ENCODE peak calls at places on chromosome 7, in eight cellular contexts. G is tibial artery, S is body of pancreas, L is fibroblast of lung, U is IMR-90, V is BE2C, M is cardiac muscle cell, D is Panc1. T is an unnamed sample.
A peak's percentile ranks its signal among the peaks of the same experiment; 100 is the strongest.

GRCh38 chr7:129499915-129500463 is 2.3 kb upstream of the SMKR1 start:
- DNase-seq in G (no peak), S (no peak), L (no peak), U (no peak), V (no peak), M (no peak), D (no peak), T (no peak)

GRCh38 chr7:32299133-32299702 is 191.0 kb downstream of the LSM5 start:
- DNase-seq in G (no peak), S (peak; percentile 18), L (peak; percentile 4), U (no peak), V (no peak), M (peak; percentile 55), D (no peak), T (no peak)

GRCh38 chr7:93382362-93382761 is 150.2 kb downstream of the VPS50 start:
- DNase-seq in G (no peak), S (no peak), L (no peak), U (no peak), V (no peak), M (no peak), D (no peak), T (no peak)

GRCh38 chr7:6205921-6206660 is 66.3 kb downstream of the CYTH3 start:
- DNase-seq in G (no peak), S (no peak), L (peak; percentile 45), U (peak; percentile 44), V (peak; percentile 34), M (no peak), D (no peak), T (no peak)

GRCh38 chr7:101875215-101875846 is 57.9 kb downstream of the CUX1 start:
- DNase-seq in G (no peak), S (no peak), L (no peak), U (no peak), V (no peak), M (no peak), D (no peak), T (no peak)

GRCh38 chr7:28573059-28573553 is 160.8 kb downstream of the CREB5 start:
- DNase-seq in G (no peak), S (peak; percentile 72), L (peak; percentile 92), U (peak; percentile 47), V (peak; percentile 41), M (no peak), D (no peak), T (no peak)

GRCh38 chr7:39633563-39634550 is 10.5 kb downstream of the RALA start:
- DNase-seq in G (no peak), S (no peak), L (peak; percentile 49), U (no peak), V (no peak), M (no peak), D (no peak), T (peak; percentile 70)

GRCh38 chr7:7014827-7015610 is 167.3 kb upstream of the C1GALT1 start:
- DNase-seq in G (no peak), S (no peak), L (no peak), U (no peak), V (no peak), M (no peak), D (no peak), T (no peak)

GRCh38 chr7:32618987-32619386 is 123.7 kb downstream of the AVL9 start:
- DNase-seq in G (no peak), S (no peak), L (peak; percentile 7), U (peak; percentile 19), V (no peak), M (no peak), D (no peak), T (no peak)

GRCh38 chr7:5408777-5409176 is 14.9 kb downstream of the TNRC18 start:
- DNase-seq in G (no peak), S (no peak), L (peak; percentile 80), U (peak; percentile 77), V (no peak), M (no peak), D (no peak), T (no peak)

GRCh38 chr7:129489491-129489890 is 12.8 kb upstream of the SMKR1 start:
- DNase-seq in G (no peak), S (no peak), L (peak; percentile 98), U (peak; percentile 93), V (no peak), M (no peak), D (no peak), T (no peak)

GRCh38 chr7:14899065-14899464 is 3.5 kb downstream of the DGKB start:
- DNase-seq in G (no peak), S (no peak), L (peak; percentile 3), U (no peak), V (peak; percentile 23), M (no peak), D (no peak), T (no peak)

GRCh38 chr7:149768931-149769330 is 4.5 kb downstream of the ZNF467 start:
- DNase-seq in G (no peak), S (no peak), L (no peak), U (no peak), V (no peak), M (no peak), D (no peak), T (no peak)

GRCh38 chr7:111063166-111063565 is 27.8 kb upstream of the LRRN3 start:
- DNase-seq in G (no peak), S (no peak), L (no peak), U (no peak), V (no peak), M (no peak), D (no peak), T (no peak)

GRCh38 chr7:82760092-82760491 is 316.5 kb upstream of the CACNA2D1 start:
- DNase-seq in G (no peak), S (no peak), L (peak; percentile 6), U (peak; percentile 31), V (no peak), M (no peak), D (no peak), T (no peak)

DNA sequence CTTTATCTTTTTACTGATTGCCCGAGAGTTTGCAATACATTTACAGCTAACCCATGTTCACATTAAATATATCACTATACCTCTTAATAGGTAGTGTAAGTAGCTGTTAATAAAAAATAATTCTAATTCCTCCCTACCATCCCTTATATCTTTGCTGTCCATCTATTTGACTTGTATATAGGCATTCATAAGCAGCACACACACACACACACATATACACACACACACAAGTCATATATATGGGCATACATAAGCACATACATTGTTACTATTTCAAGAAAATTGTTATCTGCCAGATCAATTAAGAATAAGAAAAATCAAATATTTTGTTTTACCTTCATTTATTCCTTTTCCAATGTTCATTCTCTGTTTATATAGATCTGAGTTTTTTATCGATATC is 176.4 kb downstream of the PPP1R3A start:
- DNase-seq in G (no peak), S (no peak), L (no peak), U (no peak), V (no peak), M (no peak), D (no peak), T (no peak)
- H3K4me3 ChIP-seq in G (no peak overlapping the region), S (no peak overlapping the region), L (no peak overlapping the region), U (no peak overlapping the region), V (no peak overlapping the region), M (no peak overlapping the region), D (no peak overlapping the region), T (no peak overlapping the region)

GRCh38 chr7:133310232-133310852 is 57.5 kb downstream of the EXOC4 start:
- DNase-seq in G (no peak), S (peak; percentile 86), L (peak; percentile 31), U (peak; percentile 35), V (peak; percentile 51), M (peak; percentile 8), D (no peak), T (no peak)
- H3K4me1 ChIP-seq in G (no peaks in the 10 kb centered on the region), S (peaks cover 19% of the 10 kb centered on the region), L (no peaks in the 10 kb centered on the region), U (peaks cover 4% of the 10 kb centered on the region), V (peaks cover 2% of the 10 kb centered on the region), M (no peaks in the 10 kb centered on the region), D (no peaks in the 10 kb centered on the region), T (no peaks in the 10 kb centered on the region)

GRCh38 chr7:75583255-75583654 is 91.1 kb downstream of the SPDYE5 start:
- DNase-seq in G (no peak), S (no peak), L (no peak), U (no peak), V (no peak), M (peak; percentile 50), D (no peak), T (no peak)

GRCh38 chr7:75579899-75580298 is 87.8 kb downstream of the SPDYE5 start:
- DNase-seq in G (no peak), S (no peak), L (no peak), U (no peak), V (no peak), M (no peak), D (no peak), T (no peak)

DNA sequence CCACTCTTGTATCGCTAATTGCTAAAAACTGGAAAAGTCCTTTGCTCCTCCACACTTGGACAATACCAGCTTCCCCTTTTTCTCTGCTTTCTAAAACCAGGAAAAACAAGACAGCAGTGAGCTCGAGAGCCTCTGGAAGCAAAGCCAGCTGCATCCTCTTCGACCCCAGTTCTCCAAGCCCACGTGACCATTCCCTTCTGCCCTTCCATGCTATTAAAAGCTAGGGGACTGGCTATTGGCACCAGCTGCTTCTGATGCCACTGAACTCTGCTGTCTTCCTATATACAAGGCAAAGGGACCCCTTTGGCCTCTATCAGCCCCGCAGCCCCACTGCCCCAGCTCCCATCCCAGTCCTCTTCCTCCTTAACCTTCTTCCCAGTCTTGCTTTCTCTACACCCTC is 92.3 kb downstream of the SPDYE5 start:
- DNase-seq in G (no peak), S (no peak), L (no peak), U (no peak), V (no peak), M (no peak), D (no peak), T (no peak)
- H3K36me3 ChIP-seq in G (peaks cover 88% of the 10 kb centered on the region), S (no peaks in the 10 kb centered on the region), L (peaks cover 5% of the 10 kb centered on the region), U (peaks cover 25% of the 10 kb centered on the region), V (no peaks in the 10 kb centered on the region), M (peaks cover 12% of the 10 kb centered on the region), D (no peaks in the 10 kb centered on the region), T (no peaks in the 10 kb centered on the region)

GRCh38 chr7:75604408-75604807 is 112.3 kb downstream of the SPDYE5 start:
- DNase-seq in G (no peak), S (no peak), L (no peak), U (no peak), V (no peak), M (no peak), D (no peak), T (no peak)

GRCh38 chr7:75601539-75601938 is 109.4 kb downstream of the SPDYE5 start:
- DNase-seq in G (no peak), S (no peak), L (no peak), U (no peak), V (no peak), M (no peak), D (no peak), T (no peak)

GRCh38 chr7:75595766-75596165 is 103.6 kb downstream of the SPDYE5 start:
- DNase-seq in G (no peak), S (no peak), L (peak; percentile 9), U (no peak), V (no peak), M (no peak), D (no peak), T (no peak)

GRCh38 chr7:75596727-75597614 is 104.9 kb downstream of the SPDYE5 start:
- DNase-seq in G (no peak), S (no peak), L (peak; percentile 59), U (peak; percentile 53), V (no peak), M (no peak), D (no peak), T (no peak)

DNA sequence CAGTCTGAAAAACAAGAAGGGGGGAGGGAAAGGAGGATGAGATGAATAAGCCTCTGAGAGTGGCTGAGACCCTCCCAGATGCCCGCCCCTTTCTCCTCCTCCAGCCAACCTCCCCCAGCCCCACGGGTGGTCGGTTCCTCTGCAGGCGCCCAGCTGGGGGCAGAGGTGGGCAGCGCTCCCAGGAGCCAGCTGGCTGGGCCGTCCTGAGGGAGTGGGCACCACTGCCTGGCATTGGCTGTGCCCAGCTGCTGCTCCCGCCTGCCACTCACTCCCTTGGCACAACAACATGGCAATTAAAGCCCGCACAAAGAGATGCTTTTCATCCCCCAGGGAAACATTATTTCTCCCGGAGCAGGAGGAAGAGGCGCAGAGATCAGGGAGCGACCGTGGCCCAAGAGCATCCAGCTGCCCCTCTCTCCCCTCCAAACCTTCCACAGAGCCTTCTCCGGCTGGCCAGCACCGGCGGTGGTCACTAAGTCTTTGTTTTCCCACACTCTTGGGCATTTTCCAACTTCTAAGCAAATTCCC is 107.2 kb downstream of the SPDYE5 start:
- DNase-seq in G (no peak), S (no peak), L (peak; percentile 34), U (no peak), V (peak; percentile 20), M (no peak), D (no peak), T (no peak)
- H3K4me3 ChIP-seq in G (peak overlapping the region; percentile 12), S (no peak overlapping the region), L (no peak overlapping the region), U (no peak overlapping the region), V (peak overlapping the region; percentile 2), M (no peak overlapping the region), D (no peak overlapping the region), T (no peak overlapping the region)

T was measured in naive thymus-derived CD4-positive, alpha-beta T cell.